ENCODE peak calls at places on chromosome 10, in five cellular contexts. E is tibial nerve, C is Calu3, Q is GM23338, O is thyroid gland. J is an unnamed sample.

GRCh38 chr10:111093741-111094380 is 17.0 kb downstream of the ADRA2A start:
- DNase-seq in Q (no peak), E (no peak), C (no peak), O (no peak), J (no peak)

GRCh38 chr10:132192991-132193670 is 6.4 kb downstream of the DPYSL4 start:
- DNase-seq in E (no peak), C (no peak), Q (no peak), O (no peak), J (no peak)

GRCh38 chr10:28113202-28113601 is 114.3 kb upstream of the ODAD2 start:
- DNase-seq in Q (no peak), C (no peak), O (no peak), E (no peak), J (no peak)

GRCh38 chr10:77351386-77351785 is 286.2 kb downstream of the KCNMA1 start:
- DNase-seq in C (no peak), O (no peak), E (no peak), Q (no peak), J (no peak)

GRCh38 chr10:1376384-1376945 is 320.3 kb downstream of the WDR37 start:
- DNase-seq in O (no peak), Q (no peak), C (no peak), E (no peak), J (no peak)

GRCh38 chr10:71241114-71241898 is 28.9 kb downstream of the UNC5B start:
- DNase-seq in Q (no peak), C (no peak), O (no peak), E (no peak), J (no peak)

GRCh38 chr10:119479532-119479931 is 63.0 kb downstream of the RGS10 start:
- DNase-seq in C (no peak), O (no peak), E (no peak), Q (peak), J (no peak)

GRCh38 chr10:28570598-28570997 is 37.7 kb downstream of the WAC start:
- DNase-seq in C (no peak), Q (no peak), E (no peak), O (no peak), J (no peak)

GRCh38 chr10:79487296-79488194 is 24.8 kb upstream of the EIF5AL1 start:
- DNase-seq in C (peak), E (peak), O (peak), Q (peak), J (no peak)

DNA sequence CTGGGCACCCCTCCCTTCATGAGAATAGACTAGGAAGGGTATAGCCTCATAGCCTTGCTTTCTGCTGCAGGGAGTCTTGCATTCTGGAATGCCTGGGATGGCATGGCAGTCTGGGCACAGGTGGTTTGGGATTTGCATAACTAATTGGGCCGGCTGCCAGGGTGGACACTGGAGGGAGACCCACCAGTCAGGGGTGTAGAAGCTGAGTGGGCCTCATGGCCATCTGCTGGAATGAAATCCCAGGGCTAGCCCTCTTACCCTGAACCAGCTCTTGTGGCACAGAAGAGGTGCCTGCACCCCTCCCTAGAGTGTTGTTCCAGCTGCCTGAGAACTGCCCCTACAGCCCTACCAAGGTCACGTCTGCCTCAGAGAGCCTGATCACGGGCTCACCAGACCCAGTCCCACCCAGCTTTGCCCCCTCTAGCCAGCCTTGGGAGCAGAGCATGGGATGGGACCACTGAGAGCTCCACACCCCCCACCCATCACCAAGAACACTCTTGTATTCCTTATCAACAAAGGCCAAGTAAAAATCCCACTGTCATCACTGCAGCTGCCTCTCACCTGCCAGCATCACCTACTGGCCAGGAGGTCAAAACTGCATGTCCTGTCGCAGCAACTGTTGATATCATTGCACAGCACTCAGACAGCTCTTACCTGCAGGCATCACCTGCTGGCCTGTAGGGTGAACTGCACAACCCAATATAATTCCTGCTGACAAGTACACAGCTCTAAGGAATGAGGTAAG is 148.9 kb downstream of the ZEB1 start:
- DNase-seq in E (no peak), O (peak), C (peak), Q (peak), J (no peak)
- TF ChIP-seq CTCF in E (no peak), O (peak), C (peak), Q (peak), J (no peak)

GRCh38 chr10:61478621-61479312 is 25.6 kb upstream of the TMEM26 start:
- DNase-seq in Q (peak), C (no peak), E (no peak), O (no peak), J (no peak)

GRCh38 chr10:61476529-61476928 is 23.3 kb upstream of the TMEM26 start:
- DNase-seq in Q (no peak), C (no peak), E (no peak), O (no peak), J (no peak)

GRCh38 chr10:61480226-61480625 is 27.0 kb upstream of the TMEM26 start:
- DNase-seq in O (no peak), C (no peak), E (no peak), Q (no peak), J (no peak)

GRCh38 chr10:61475449-61475873 is 22.3 kb upstream of the TMEM26 start:
- DNase-seq in E (no peak), Q (no peak), C (no peak), O (no peak), J (no peak)

GRCh38 chr10:61477469-61477868 is 24.3 kb upstream of the TMEM26 start:
- DNase-seq in Q (no peak), C (no peak), O (no peak), E (no peak), J (no peak)
- TF ChIP-seq CTCF in Q (no peak), C (no peak), O (no peak), E (no peak), J (no peak)

GRCh38 chr10:101442456-101442800 is 88.5 kb downstream of the BTRC start:
- DNase-seq in C (no peak), Q (no peak), O (no peak), E (no peak), J (no peak)

GRCh38 chr10:101444058-101444457 is 90.1 kb downstream of the BTRC start:
- DNase-seq in O (no peak), C (no peak), Q (peak), E (no peak), J (no peak)

GRCh38 chr10:101436302-101436701 is 82.3 kb downstream of the BTRC start:
- DNase-seq in C (no peak), Q (no peak), E (no peak), O (no peak), J (no peak)

GRCh38 chr10:101441539-101442455 is 87.8 kb downstream of the BTRC start:
- DNase-seq in E (no peak), Q (peak), O (no peak), C (peak), J (no peak)

DNA sequence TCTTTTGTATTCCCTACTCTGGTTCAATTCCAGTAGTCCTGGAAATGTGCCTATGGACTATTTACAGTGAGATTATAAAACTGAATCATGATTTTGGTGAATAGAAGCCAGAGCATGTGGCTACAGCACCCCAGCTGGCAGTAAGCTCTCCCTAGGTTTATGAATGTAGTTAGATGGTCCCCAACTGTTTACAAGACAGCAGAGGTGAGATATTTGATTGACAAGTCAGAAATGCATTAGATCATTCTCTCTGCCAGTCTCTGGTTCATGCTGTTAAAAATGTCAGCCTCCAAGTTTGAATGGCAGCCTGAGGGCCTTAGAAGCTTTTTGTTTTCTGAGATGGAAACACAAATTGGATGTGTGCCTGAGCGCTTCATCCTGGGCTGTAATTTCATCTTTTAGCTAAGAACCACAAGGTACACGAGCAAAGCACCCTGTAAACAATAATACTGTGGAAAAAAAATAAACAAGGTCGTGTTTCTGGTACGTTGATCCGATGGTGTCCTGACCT is 85.0 kb downstream of the BTRC start:
- DNase-seq in Q (no peak), O (no peak), E (no peak), C (no peak), J (no peak)
- TF ChIP-seq CTCF in Q (no peak), O (no peak), E (no peak), C (no peak), J (no peak)

DNA sequence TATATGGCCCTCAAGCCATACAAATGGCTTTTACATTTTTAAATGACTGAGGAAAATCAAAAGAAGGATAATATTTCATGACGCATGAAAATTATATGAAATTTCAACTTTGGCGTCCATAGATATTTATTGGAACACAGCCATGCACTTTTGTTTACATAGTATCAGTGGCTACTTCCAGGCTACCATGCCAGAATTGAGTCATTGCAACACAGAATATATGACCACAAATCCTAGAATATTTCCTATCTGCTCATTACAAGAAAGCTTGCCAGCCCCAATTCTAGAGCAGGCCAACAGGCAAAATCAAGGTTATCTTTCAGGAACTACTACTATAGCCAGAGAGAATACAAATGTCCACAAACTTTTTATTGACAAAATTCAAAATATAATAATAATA is 29.2 kb downstream of the AFAP1L2 start:
- DNase-seq in Q (no peak), C (no peak), E (no peak), O (no peak), J (no peak)
- TF ChIP-seq CTCF in Q (no peak), C (no peak), E (no peak), O (no peak), J (no peak)

GRCh38 chr10:17247210-17247609 is 19.2 kb downstream of the VIM start:
- DNase-seq in O (no peak), C (no peak), Q (no peak), E (no peak), J (no peak)

GRCh38 chr10:17244712-17245365 is 16.8 kb downstream of the VIM start:
- DNase-seq in O (no peak), Q (no peak), E (no peak), C (no peak), J (no peak)

GRCh38 chr10:17250736-17251135 is 22.7 kb downstream of the VIM start:
- DNase-seq in C (no peak), Q (no peak), O (no peak), E (no peak), J (no peak)

GRCh38 chr10:17248964-17249363 is 20.9 kb downstream of the VIM start:
- DNase-seq in Q (no peak), E (no peak), O (no peak), C (no peak), J (no peak)

DNA sequence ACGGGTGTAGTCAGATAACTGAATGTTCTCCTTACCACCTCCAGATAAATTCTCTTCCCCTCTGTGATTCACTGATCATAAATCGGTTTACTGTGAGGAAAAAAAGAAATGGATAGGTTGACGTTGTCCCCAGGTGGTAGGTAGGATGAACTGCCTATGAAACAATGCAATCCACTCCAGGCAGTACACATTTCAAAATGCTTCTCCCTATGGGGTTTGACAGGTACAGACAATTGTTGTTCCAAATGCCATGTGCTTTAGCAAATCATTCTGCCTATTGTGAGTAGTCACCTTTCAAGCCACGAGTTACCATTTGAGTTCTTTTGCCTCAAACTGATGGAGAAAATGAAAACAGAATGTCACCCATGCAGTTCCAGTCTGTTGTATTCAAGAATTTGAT is 21.8 kb downstream of the VIM start:
- DNase-seq in Q (peak), O (no peak), C (no peak), E (no peak), J (no peak)
- TF ChIP-seq CTCF in Q (peak), O (peak), C (no peak), E (no peak), J (peak)

DNA sequence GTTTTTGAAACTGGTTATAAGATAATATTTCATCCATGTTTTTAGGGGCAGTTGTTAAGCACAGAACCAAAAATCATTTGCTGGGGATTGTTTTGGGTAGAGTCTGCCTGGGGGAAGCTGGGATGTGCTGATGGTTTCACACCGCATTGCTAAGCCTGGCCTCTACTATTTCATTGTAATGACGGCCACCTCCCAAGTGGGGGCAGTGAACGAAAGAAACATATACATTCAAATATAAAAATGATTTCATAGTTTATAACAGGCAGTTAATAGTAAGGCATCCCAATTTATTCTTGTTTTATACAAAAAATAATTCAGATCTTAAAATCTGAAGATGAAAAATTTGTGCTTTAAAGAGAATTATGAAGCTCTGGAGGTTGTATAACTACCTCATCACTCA is 750.8 kb downstream of the REEP3 start:
- DNase-seq in O (no peak), Q (peak), E (no peak), C (peak), J (no peak)
- TF ChIP-seq CTCF in O (no peak), Q (peak), E (no peak), C (peak), J (no peak)

DNA sequence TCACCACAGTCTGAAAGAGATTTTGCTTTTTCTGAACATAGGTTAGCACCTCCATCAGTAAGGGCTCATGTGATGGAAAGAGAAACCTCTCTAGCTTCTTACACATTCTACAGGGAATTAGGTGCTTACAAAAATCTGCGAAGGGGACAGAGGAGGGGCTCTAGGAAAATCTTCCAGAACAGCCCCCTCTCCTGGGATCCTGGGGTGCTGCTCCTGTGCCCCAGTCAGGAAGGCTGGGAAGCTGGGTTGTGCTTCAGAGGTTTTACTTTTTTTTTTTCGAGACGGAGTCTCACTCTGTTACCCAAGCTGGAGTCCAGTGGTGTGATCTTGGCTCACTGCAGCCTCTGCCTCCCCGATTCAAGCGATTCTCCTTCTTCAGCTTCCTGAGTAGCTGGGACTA is 7.5 kb upstream of the FAM171A1 start:
- DNase-seq in E (no peak), Q (peak), C (no peak), O (no peak), J (no peak)
- TF ChIP-seq CTCF in E (no peak), Q (peak), C (no peak), O (no peak), J (no peak)

GRCh38 chr10:129360046-129360445 is 107.0 kb upstream of the MGMT start:
- DNase-seq in O (no peak), C (no peak), E (no peak), Q (no peak), J (no peak)
- TF ChIP-seq CTCF in O (no peak), C (no peak), E (no peak), Q (no peak), J (no peak)

J was measured in natural killer cell.